ENCODE peak calls at places on chromosome 2, in five cellular contexts. V is Peyer's patch, K is endodermal cell, T is lower lobe of right lung, L is colonic mucosa. Q is an unnamed sample.

GRCh38 chr2:26324903-26325302 is 21.0 kb upstream of the SELENOI start:
- DNase-seq in V (no peak), K (no peak), T (no peak), L (no peak), Q (no peak)

GRCh38 chr2:190912731-190913130 is 32.1 kb downstream of the GLS start:
- DNase-seq in L (no peak), K (no peak), V (no peak), T (no peak), Q (no peak)

GRCh38 chr2:147223553-147223952 is 621.3 kb upstream of the ACVR2A start:
- DNase-seq in K (no peak), V (no peak), T (no peak), L (no peak), Q (no peak)

GRCh38 chr2:222969491-222969890 is 82.5 kb upstream of the KCNE4 start:
- DNase-seq in V (no peak), T (no peak), L (no peak), K (no peak), Q (no peak)

GRCh38 chr2:210523650-210524289 is 32.6 kb upstream of the CPS1 start:
- DNase-seq in V (no peak), K (no peak), L (no peak), T (no peak), Q (no peak)

GRCh38 chr2:171412571-171412970 is 21.2 kb downstream of the METTL8 start:
- DNase-seq in K (no peak), T (no peak), V (no peak), L (no peak), Q (no peak)

GRCh38 chr2:109460553-109461324 is 153.0 kb downstream of the SEPTIN10 start:
- DNase-seq in T (no peak), K (peak; percentile 17), L (no peak), V (no peak), Q (no peak)

GRCh38 chr2:74333175-74333574 is 10.0 kb downstream of the SLC4A5 start:
- DNase-seq in L (peak; percentile 44), V (no peak), T (no peak), K (peak; percentile 85), Q (no peak)

GRCh38 chr2:213156682-213157081 is 5.3 kb upstream of the IKZF2 start:
- DNase-seq in T (no peak), V (no peak), L (no peak), K (no peak), Q (no peak)

GRCh38 chr2:141027221-141027620 is 1103.6 kb downstream of the LRP1B start:
- DNase-seq in T (no peak), L (no peak), V (no peak), K (no peak), Q (no peak)

GRCh38 chr2:217520361-217521010 is 482.3 kb downstream of the TNS1 start:
- DNase-seq in L (no peak), V (no peak), K (no peak), T (no peak), Q (no peak)

GRCh38 chr2:139048017-139048416 is 267.8 kb upstream of the NXPH2 start:
- DNase-seq in V (no peak), T (no peak), K (peak; percentile 52), L (no peak), Q (no peak)

GRCh38 chr2:49403722-49404507 is 249.6 kb upstream of the FSHR start:
- DNase-seq in T (no peak), L (no peak), K (no peak), V (no peak), Q (no peak)

GRCh38 chr2:192030289-192030688 is 164.4 kb downstream of the TMEFF2 start:
- DNase-seq in L (no peak), T (no peak), K (no peak), V (no peak), Q (no peak)

GRCh38 chr2:174699993-174700766 is 64.1 kb downstream of the CHRNA1 start:
- DNase-seq in L (no peak), T (no peak), K (no peak), V (no peak), Q (no peak)

GRCh38 chr2:144350151-144350802 is 169.6 kb downstream of the ZEB2 start:
- DNase-seq in T (no peak), V (no peak), L (no peak), K (peak; percentile 78), Q (no peak)

GRCh38 chr2:1925516-1925915 is 181.2 kb upstream of the PXDN start:
- DNase-seq in V (no peak), T (no peak), L (no peak), K (no peak), Q (no peak)

GRCh38 chr2:96977631-96978195 is 8.7 kb downstream of the FAM178B start:
- DNase-seq in K (no peak), L (no peak), T (no peak), V (no peak), Q (no peak)

GRCh38 chr2:15943378-15943851 is 3.1 kb downstream of the MYCN start:
- DNase-seq in K (peak; percentile 87), L (peak; percentile 37), V (no peak), T (no peak), Q (no peak)

GRCh38 chr2:167310442-167310841 is 422.2 kb downstream of the XIRP2 start:
- DNase-seq in T (no peak), L (no peak), V (no peak), K (no peak), Q (no peak)

GRCh38 chr2:180268006-180268405 is 260.9 kb upstream of the CWC22 start:
- DNase-seq in V (no peak), L (no peak), T (no peak), K (no peak), Q (no peak)

GRCh38 chr2:2648094-2648493 is 317.0 kb upstream of the MYT1L start:
- DNase-seq in V (no peak), L (no peak), K (no peak), T (no peak), Q (no peak)

GRCh38 chr2:151657667-151658076 is 76.6 kb downstream of the NEB start:
- DNase-seq in K (no peak), L (no peak), T (no peak), V (no peak), Q (no peak)

GRCh38 chr2:213104089-213104902 is 47.1 kb downstream of the IKZF2 start:
- DNase-seq in T (no peak), K (no peak), L (no peak), V (no peak), Q (no peak)

GRCh38 chr2:3198119-3198518 is 179.5 kb downstream of the EIPR1 start:
- DNase-seq in V (no peak), L (no peak), T (no peak), K (peak; percentile 76), Q (no peak)

GRCh38 chr2:86037795-86038192 is 67.9 kb downstream of the POLR1A start:
- DNase-seq in K (no peak), L (no peak), V (no peak), T (no peak), Q (no peak)
- H3K27ac ChIP-seq in K (no peak overlapping the region), L (peak overlapping the region; percentile 84), V (peak overlapping the region; percentile 77), T (peak overlapping the region; percentile 88), Q (peak overlapping the region; percentile 86)

GRCh38 chr2:5693288-5694015 is 1.3 kb downstream of the SOX11 start:
- DNase-seq in L (no peak), K (peak; percentile 81), T (no peak), V (no peak), Q (no peak)
- H3K4me3 ChIP-seq in L (no peak overlapping the region), K (peak overlapping the region; percentile 99), T (no peak overlapping the region), V (peak overlapping the region; percentile 38), Q (peak overlapping the region; percentile 48)

DNA sequence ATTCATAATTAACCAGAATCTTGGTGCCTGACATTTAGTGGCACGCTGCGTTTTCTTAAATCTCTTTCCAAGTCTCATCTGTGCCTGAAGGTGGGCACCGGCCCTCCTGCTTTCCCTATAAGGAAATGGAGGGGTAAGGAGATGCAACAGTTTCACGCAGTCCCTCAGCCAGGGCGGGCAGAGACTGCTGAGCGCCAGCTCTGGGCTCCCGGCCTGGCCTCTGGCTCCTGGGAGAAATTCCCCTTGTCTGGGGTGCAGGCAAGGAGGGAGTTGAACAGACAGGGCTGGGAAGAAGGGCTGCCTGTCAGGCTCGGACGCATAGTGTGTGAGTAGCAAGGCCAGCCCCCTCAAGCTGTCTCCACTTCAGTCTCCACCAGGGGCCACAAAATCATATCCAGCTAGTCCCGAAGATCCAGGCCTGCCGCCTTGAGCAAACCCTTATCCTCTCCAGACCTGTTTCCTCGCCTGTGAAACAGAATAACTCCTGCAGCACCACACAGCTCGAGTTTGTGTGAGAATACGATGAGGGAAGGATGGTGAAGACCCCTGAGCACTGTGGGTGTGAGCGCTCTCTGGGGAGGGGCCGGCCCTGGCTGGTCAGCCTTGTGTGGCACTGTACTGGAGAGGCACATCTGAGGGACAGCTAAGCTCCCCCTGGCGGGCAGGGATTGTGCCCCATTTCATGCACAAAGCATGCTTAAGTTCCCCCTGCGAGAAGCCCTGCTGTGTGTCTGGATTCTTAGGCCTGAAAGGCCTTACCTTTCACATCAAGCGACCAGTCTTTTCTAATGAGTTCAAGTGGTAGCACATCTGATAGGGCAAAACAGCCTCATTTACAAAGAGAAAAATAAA is 33.8 kb downstream of the SDC1 start:
- DNase-seq in V (no peak), K (peak; percentile 90), L (peak; percentile 86), T (no peak), Q (no peak)
- TF ChIP-seq CTCF in V (no peak), K (peak; percentile 70), L (no peak), T (peak; percentile 16), Q (no peak)

GRCh38 chr2:64237266-64237665 is 93.0 kb upstream of the PELI1 start:
- DNase-seq in T (no peak), V (no peak), K (no peak), L (no peak), Q (no peak)
- H3K27ac ChIP-seq in T (no peak overlapping the region), V (no peak overlapping the region), K (no peak overlapping the region), L (no peak overlapping the region), Q (no peak overlapping the region)

DNA sequence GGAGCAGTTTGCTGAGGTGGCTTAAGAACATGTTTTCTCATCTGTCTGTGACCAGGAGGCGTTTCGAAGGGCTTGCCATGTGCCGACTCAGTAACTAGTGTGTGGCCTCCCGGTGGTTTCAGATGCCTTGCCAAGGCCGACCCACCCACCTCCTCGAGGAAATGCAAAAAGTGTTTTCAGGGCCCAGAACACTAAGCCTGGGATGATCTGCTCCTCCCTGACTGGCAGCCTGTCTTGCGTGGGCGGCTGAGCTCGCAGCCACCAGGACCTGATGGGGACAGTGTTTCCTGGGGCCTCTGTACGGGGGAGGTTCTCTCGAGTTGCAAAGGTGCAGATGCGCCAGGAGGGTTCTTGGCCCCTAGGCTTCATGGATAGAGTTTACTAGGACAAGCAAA is 85.2 kb downstream of the GLI2 start:
- DNase-seq in T (no peak), L (no peak), K (peak; percentile 69), V (no peak), Q (no peak)
- H3K4me3 ChIP-seq in T (no peak overlapping the region), L (no peak overlapping the region), K (no peak overlapping the region), V (peak overlapping the region; percentile 17), Q (no peak overlapping the region)

DNA sequence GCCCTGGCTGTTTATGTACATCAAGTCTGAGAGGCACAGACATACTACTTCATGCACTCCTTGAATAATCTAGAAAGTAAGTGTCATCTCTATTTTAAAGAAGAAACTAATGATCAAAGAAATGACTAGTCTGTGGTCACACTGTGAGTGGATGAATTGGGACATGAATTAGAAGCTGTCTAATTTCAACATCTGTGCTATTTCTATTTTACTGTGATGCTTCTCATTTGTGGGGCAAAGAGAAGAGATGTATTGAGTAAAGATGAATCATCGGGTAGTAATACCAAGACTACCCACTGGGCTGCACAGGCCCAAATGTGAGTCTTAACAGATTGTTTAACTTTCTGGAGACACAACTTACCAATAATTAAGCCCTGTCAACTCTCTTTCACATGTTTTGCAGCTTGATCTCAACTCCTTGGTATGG is 42.4 kb upstream of the MTIF2 start:
- DNase-seq in L (no peak), V (no peak), K (no peak), T (no peak), Q (no peak)
- TF ChIP-seq CTCF in L (no peak), V (no peak), K (peak; percentile 36), T (no peak), Q (no peak)

GRCh38 chr2:229178117-229178516 is 93.0 kb downstream of the PID1 start:
- DNase-seq in V (no peak), T (no peak), K (no peak), L (no peak), Q (no peak)
- H3K27ac ChIP-seq in V (no peak overlapping the region), T (no peak overlapping the region), K (no peak overlapping the region), L (no peak overlapping the region), Q (no peak overlapping the region)

GRCh38 chr2:68368657-68369339 is 3.7 kb downstream of the PLEK start:
- DNase-seq in V (no peak), K (no peak), L (no peak), T (no peak), Q (no peak)
- H3K4me3 ChIP-seq in V (no peak overlapping the region), K (no peak overlapping the region), L (no peak overlapping the region), T (no peak overlapping the region), Q (no peak overlapping the region)